ENCODE peak calls at places on chromosomes 13 and 19, in four cellular contexts. D is H9, S is H1, T is mesenchymal stem cell. Y is an unnamed sample.

GRCh38 chr13:88068316-88068715 is 397.1 kb downstream of the SLITRK5 start:
- DNase-seq in D (no peak), S (no peak), T (peak; percentile 23), Y (no peak)

GRCh38 chr13:38630780-38631179 is 56.1 kb upstream of the FREM2 start:
- DNase-seq in D (no peak), S (no peak), T (peak; percentile 73), Y (no peak)

GRCh38 chr13:91273675-91274074 is 73.8 kb upstream of the MIR17HG start:
- DNase-seq in D (no peak), S (no peak), T (no peak), Y (no peak)

GRCh38 chr13:41762796-41763195 is 198.1 kb downstream of the VWA8 start:
- DNase-seq in D (no peak), S (no peak), T (no peak), Y (no peak)

GRCh38 chr13:31038834-31039552 is 106.5 kb downstream of the TEX26 start:
- DNase-seq in D (no peak), S (no peak), T (peak; percentile 50), Y (no peak)

GRCh38 chr19:31223805-31224534 is 125.3 kb downstream of the TSHZ3 start:
- DNase-seq in D (no peak), S (no peak), T (peak; percentile 99), Y (no peak)

GRCh38 chr19:33197591-33198000 is 3.5 kb downstream of the LRP3 start:
- DNase-seq in D (no peak), S (no peak), T (no peak), Y (no peak)

GRCh38 chr13:61410669-61411297 is 4.9 kb downstream of the PCDH20 start:
- DNase-seq in D (no peak), S (no peak), T (peak; percentile 8), Y (no peak)

GRCh38 chr13:110332750-110333149 is 25.7 kb downstream of the COL4A2 start:
- DNase-seq in D (no peak), S (no peak), T (peak; percentile 71), Y (no peak)

GRCh38 chr19:22945560-22945959 is 57.4 kb downstream of the ZNF728 start:
- DNase-seq in D (no peak), S (no peak), T (peak; percentile 11), Y (peak; percentile 5)

GRCh38 chr13:40388617-40389016 is 277.8 kb downstream of the FOXO1 start:
- DNase-seq in D (no peak), S (no peak), T (peak; percentile 33), Y (no peak)

GRCh38 chr13:74406439-74406838 is 272.2 kb upstream of the KLF12 start:
- DNase-seq in D (no peak), S (no peak), T (no peak), Y (no peak)

GRCh38 chr19:53906211-53907192 is 2.6 kb upstream of the CACNG7 start:
- DNase-seq in D (peak; percentile 73), S (no peak), T (no peak), Y (peak; percentile 49)

GRCh38 chr19:16319466-16319865 is 5.2 kb upstream of the KLF2 start:
- DNase-seq in D (no peak), S (no peak), T (peak; percentile 43), Y (no peak)

GRCh38 chr13:104975272-104975671 is 1560.2 kb downstream of the EFNB2 start:
- DNase-seq in D (no peak), S (no peak), T (no peak), Y (no peak)

GRCh38 chr13:23618341-23618740 is 48.1 kb downstream of the TNFRSF19 start:
- DNase-seq in D (no peak), S (no peak), T (peak; percentile 84), Y (no peak)

GRCh38 chr19:1259873-1260748 is 9.0 kb upstream of the CIRBP start:
- DNase-seq in D (no peak), S (no peak), T (no peak), Y (no peak)

GRCh38 chr13:108155185-108156106 is 59.9 kb downstream of the LIG4 start:
- DNase-seq in D (peak; percentile 33), S (peak; percentile 10), T (peak; percentile 52), Y (peak; percentile 40)

GRCh38 chr13:74273591-74273990 is 139.4 kb upstream of the KLF12 start:
- DNase-seq in D (no peak), S (no peak), T (no peak), Y (no peak)

GRCh38 chr19:47310819-47311218 is 1.2 kb downstream of the C5AR1 start:
- DNase-seq in D (no peak), S (no peak), T (no peak), Y (no peak)

GRCh38 chr19:35419046-35419445 is 29.0 kb upstream of the FFAR2 start:
- DNase-seq in D (no peak), S (no peak), T (no peak), Y (no peak)

GRCh38 chr13:109989686-109990085 is 203.3 kb upstream of the IRS2 start:
- DNase-seq in D (no peak), S (no peak), T (peak; percentile 33), Y (no peak)

GRCh38 chr19:10936661-10937084 is 8.1 kb downstream of the TIMM29 start:
- DNase-seq in D (peak; percentile 78), S (no peak), T (peak; percentile 85), Y (peak; percentile 80)

GRCh38 chr19:1307320-1307719 is 21.6 kb downstream of the EFNA2 start:
- DNase-seq in D (no peak), S (no peak), T (no peak), Y (no peak)

GRCh38 chr13:39616087-39616694 is 13.2 kb upstream of the LHFPL6 start:
- DNase-seq in D (peak; percentile 55), S (no peak), T (peak; percentile 72), Y (peak; percentile 76)

GRCh38 chr13:76865109-76865508 is 21.1 kb downstream of the KCTD12 start:
- DNase-seq in D (no peak), S (no peak), T (no peak), Y (no peak)

DNA sequence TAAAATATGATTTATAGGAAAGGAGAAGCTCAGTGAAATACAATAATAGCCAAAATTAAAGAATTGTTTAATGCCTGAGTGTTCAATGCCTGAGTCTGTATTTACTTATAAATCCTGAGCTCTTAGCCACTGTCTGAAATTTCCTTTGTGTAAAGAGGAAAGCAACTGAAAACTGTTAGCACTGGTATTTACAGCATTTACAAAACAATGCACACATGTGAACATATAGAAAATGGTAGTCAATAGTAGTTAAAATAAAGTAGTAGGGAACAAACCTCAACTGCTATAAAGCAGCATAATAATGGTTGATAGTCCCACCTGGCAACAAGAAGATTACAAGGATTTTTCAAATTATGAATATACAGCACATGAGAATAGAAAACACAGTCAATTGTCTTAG is 1137.1 kb upstream of the ATXN8OS start:
- DNase-seq in D (no peak), S (no peak), T (no peak), Y (no peak)
- H4K91ac ChIP-seq in D (no peak overlapping the region), S (no peak overlapping the region), T (no peak overlapping the region), Y (no peak overlapping the region)

DNA sequence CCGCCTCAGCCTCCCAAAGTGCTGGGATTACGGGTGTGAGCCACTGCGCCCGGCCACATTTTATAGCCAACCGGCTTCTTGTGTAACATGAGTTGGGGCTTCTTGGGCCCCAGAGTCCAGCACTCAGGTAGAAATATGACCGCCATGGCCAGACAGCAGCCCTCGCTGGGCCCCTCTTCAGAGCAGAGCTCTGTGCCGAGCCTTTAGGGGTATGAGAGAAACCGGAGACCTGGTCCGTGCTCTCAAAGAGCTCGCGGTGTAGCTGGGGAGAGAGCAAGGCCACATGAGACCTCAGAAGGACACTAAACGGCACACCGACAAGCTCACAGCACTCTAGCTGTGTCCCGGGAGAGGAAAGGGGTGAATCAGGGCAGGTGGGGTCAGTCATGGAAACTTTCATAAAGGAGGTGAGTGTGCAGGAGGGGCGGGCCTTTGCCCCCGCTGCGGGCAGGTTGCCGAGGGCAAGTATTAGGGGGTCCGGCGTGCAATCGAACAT is 15.8 kb downstream of the ACTN4 start:
- DNase-seq in D (no peak), S (no peak), T (no peak), Y (no peak)
- H2BK12ac ChIP-seq in D (no peak overlapping the region), S (peak overlapping the region; percentile 30), T (no peak overlapping the region), Y (no peak overlapping the region)

DNA sequence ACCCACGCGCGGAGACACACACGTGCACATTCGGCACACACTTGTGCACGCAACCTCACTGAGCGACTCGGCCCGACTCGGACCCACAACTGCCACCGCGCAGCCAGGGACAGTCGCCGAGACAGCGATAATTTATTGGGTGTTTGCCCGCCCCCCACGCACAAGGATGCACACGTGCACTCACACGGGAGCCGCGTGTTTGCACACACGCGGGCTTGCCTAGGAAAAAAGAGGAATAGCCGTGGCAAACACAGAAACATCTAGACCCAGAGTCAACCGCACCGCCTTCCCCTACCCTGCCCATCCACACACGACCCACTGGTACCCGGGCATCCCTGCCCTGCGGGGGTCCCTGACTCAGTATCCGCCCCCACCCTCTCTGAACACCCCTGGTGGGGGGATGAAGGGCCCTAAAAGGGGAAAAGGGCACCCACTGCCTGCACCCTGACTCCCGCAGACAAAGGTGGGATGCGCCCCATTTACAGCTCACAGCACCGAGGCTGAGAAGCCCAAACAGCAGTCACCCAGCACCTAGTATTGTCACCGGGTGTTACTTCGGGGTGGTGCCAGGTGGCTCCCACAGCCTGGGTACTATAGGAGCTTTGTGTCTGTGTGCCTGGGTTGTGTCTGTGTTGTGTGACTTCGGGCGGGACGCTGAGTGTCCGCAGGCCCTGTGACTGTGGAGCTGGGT is 1.0 kb upstream of the SSBP4 start:
- DNase-seq in D (no peak), S (no peak), T (no peak), Y (no peak)
- H2BK15ac ChIP-seq in D (no peak overlapping the region), S (peak overlapping the region; percentile 99), T (peak overlapping the region; percentile 92), Y (peak overlapping the region; percentile 92)

GRCh38 chr13:98299243-98299953 is 122.3 kb upstream of the RNF113B start:
- DNase-seq in D (no peak), S (no peak), T (peak; percentile 37), Y (no peak)

GRCh38 chr13:98299954-98300350 is 122.9 kb upstream of the RNF113B start:
- DNase-seq in D (no peak), S (no peak), T (no peak), Y (no peak)

GRCh38 chr13:98301721-98302120 is 124.7 kb upstream of the RNF113B start:
- DNase-seq in D (no peak), S (no peak), T (peak; percentile 97), Y (no peak)

GRCh38 chr13:98298599-98298998 is 121.5 kb upstream of the RNF113B start:
- DNase-seq in D (no peak), S (no peak), T (no peak), Y (no peak)

GRCh38 chr13:98300956-98301641 is 124.0 kb upstream of the RNF113B start:
- DNase-seq in D (no peak), S (no peak), T (peak; percentile 94), Y (no peak)
- H4K91ac ChIP-seq in D (no peak overlapping the region), S (no peak overlapping the region), T (peak overlapping the region; percentile 96), Y (no peak overlapping the region)

GRCh38 chr19:14530005-14530348 is 583 bp downstream of the TECR start:
- DNase-seq in D (no peak), S (no peak), T (no peak), Y (no peak)
- H2BK12ac ChIP-seq in D (no peak overlapping the region), S (no peak overlapping the region), T (no peak overlapping the region), Y (no peak overlapping the region)

DNA sequence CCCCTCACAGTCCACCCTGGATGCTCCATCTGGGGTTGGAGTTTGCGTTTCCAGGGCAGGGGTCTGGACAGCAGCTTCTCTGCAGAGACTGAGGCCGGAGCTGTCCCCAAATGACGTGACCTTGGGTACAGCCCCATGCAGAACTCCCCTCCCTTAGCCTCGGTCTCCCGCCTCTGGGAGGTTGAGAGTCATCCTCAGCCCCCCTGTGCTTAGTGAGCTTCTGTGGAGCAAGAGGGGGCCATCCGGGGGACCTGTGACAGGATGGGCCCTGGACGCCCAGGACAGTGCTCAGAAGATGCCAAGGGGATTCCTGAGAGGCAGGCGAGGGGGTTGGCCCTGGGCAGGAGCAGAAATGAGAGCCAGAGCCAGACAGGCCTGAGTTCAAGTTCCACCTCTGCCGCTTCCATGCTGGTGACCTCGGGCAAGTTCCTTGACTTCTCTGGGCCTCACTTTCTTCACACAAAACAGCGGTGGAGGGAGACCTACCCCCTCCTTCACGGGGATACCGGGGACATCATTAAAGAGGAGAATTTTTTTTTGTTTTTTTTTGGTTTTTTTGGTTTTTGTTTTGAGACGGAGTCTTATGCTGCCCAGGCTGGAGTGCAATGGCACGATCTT is 20.3 kb downstream of the SMIM24 start:
- DNase-seq in D (no peak), S (no peak), T (no peak), Y (no peak)
- H2BK15ac ChIP-seq in D (no peak overlapping the region), S (no peak overlapping the region), T (no peak overlapping the region), Y (no peak overlapping the region)

Y was measured in neuronal stem cell.